ENCODE peak calls at places on chromosomes 2 and 18, in nine cellular contexts. A is kidney tubule cell; G is transverse colon; E is GM04504; P is cerebellum; W is heart left ventricle; O is stimulated activated CD4-positive, alpha-beta T cell treated with anti-CD3 and anti-CD28 coated beads, TNF-alpha, amount 100 ng/mL, for 48 hours; C is bronchial epithelial cell; R is NCI-H524. F is an unnamed sample.

GRCh38 chr18:70234667-70235459 is 29.4 kb upstream of the RTTN start:
- DNase-seq in W (no peak), P (no peak), R (no peak), G (no peak), C (peak), E (peak), A (no peak), O (no peak), F (no peak)

GRCh38 chr2:65397122-65397521 is 35.3 kb downstream of the SPRED2 start:
- DNase-seq in P (no peak), G (no peak), E (no peak), R (no peak), C (no peak), O (no peak), A (no peak), W (no peak), F (no peak)

GRCh38 chr2:48548871-48549270 is 18.9 kb downstream of the STON1 start:
- DNase-seq in P (peak), O (no peak), G (no peak), R (no peak), C (no peak), W (no peak), A (no peak), E (no peak), F (no peak)

GRCh38 chr2:8197825-8198224 is 484.0 kb upstream of the ID2 start:
- DNase-seq in C (no peak), E (no peak), O (no peak), A (no peak), W (no peak), R (no peak), P (no peak), G (no peak), F (no peak)

GRCh38 chr2:28240937-28241336 is 151.7 kb upstream of the FOSL2 start:
- DNase-seq in R (no peak), P (no peak), E (no peak), O (no peak), G (no peak), W (no peak), C (no peak), A (no peak), F (no peak)

GRCh38 chr2:221817052-221817451 is 244.9 kb upstream of the EPHA4 start:
- DNase-seq in O (no peak), A (no peak), C (peak), G (no peak), W (no peak), E (no peak), R (no peak), P (no peak), F (no peak)

GRCh38 chr2:7825591-7826312 is 856.1 kb upstream of the ID2 start:
- DNase-seq in G (no peak), E (no peak), R (no peak), O (peak), A (peak), C (peak), P (no peak), W (no peak), F (no peak)

GRCh38 chr2:72146357-72147302 is 1.0 kb downstream of the CYP26B1 start:
- DNase-seq in G (no peak), R (no peak), P (peak), O (no peak), C (no peak), E (no peak), A (no peak), W (peak), F (no peak)

GRCh38 chr2:149858916-149859634 is 271.5 kb upstream of the MMADHC start:
- DNase-seq in C (peak), G (no peak), P (no peak), E (peak), O (no peak), W (no peak), R (no peak), A (peak), F (no peak)

GRCh38 chr18:41456791-41457190 is 498.2 kb upstream of the PIK3C3 start:
- DNase-seq in A (no peak), P (no peak), G (no peak), E (no peak), R (no peak), O (no peak), W (no peak), C (peak), F (no peak)

GRCh38 chr2:75709297-75709696 is 1.4 kb downstream of the GCFC2 start:
- DNase-seq in O (no peak), C (no peak), G (no peak), E (no peak), A (peak), R (no peak), W (no peak), P (no peak), F (no peak)

GRCh38 chr2:16665746-16666452 is at the start of gene CYRIA:
- DNase-seq in R (no peak), G (peak), C (no peak), P (peak), A (peak), E (no peak), O (peak), W (peak), F (peak)